ENCODE peak calls at places on chromosomes 6 and 20, in five cellular contexts. B is frontal cortex, D is breast epithelium, O is MV-4-11, E is amygdala. V is an unnamed sample.

GRCh38 chr6:125392682-125393081 is 90.9 kb upstream of the HDDC2 start:
- DNase-seq in B (no peak), D (no peak), O (peak), E (no peak), V (no peak)

GRCh38 chr6:168363302-168363701 is 43.7 kb upstream of the DACT2 start:
- DNase-seq in B (no peak), D (no peak), O (no peak), E (no peak), V (no peak)

GRCh38 chr20:19603390-19603753 is 154.7 kb upstream of the RIN2 start:
- DNase-seq in B (no peak), D (no peak), O (no peak), E (no peak), V (no peak)

GRCh38 chr20:60966031-60966430 is 286.0 kb upstream of the CDH4 start:
- DNase-seq in B (no peak), D (no peak), O (no peak), E (no peak), V (no peak)

GRCh38 chr6:43865947-43866346 is 95.9 kb downstream of the VEGFA start:
- DNase-seq in B (no peak), D (no peak), O (no peak), E (no peak), V (no peak)

GRCh38 chr6:54617730-54618129 is 228.8 kb upstream of the FAM83B start:
- DNase-seq in B (no peak), D (no peak), O (no peak), E (no peak), V (no peak)

GRCh38 chr6:24933868-24934401 is 1.8 kb downstream of the RIPOR2 start:
- DNase-seq in B (no peak), D (no peak), O (peak), E (no peak), V (peak)

GRCh38 chr6:88422831-88423230 is 256.7 kb upstream of the CNR1 start:
- DNase-seq in B (no peak), D (no peak), O (no peak), E (no peak), V (no peak)

GRCh38 chr20:13831476-13831875 is 46.6 kb downstream of the NDUFAF5 start:
- DNase-seq in B (no peak), D (no peak), O (no peak), E (no peak), V (no peak)

GRCh38 chr6:1400126-1400850 is 10.9 kb downstream of the FOXF2 start:
- DNase-seq in B (no peak), D (no peak), O (no peak), E (no peak), V (no peak)

GRCh38 chr6:154448448-154449096 is 61.9 kb downstream of the CNKSR3 start:
- DNase-seq in B (no peak), D (no peak), O (no peak), E (no peak), V (peak)

GRCh38 chr20:44151621-44152416 is 35.2 kb downstream of the JPH2 start:
- DNase-seq in B (no peak), D (peak), O (no peak), E (no peak), V (no peak)

GRCh38 chr6:32369678-32370077 is 2.0 kb downstream of the TSBP1 start:
- DNase-seq in B (no peak), D (no peak), O (peak), E (no peak), V (no peak)

GRCh38 chr20:53677447-53678314 is 84.0 kb upstream of the ZNF217 start:
- DNase-seq in B (no peak), D (no peak), O (peak), E (no peak), V (no peak)

GRCh38 chr6:130862370-130862769 is 35.2 kb downstream of the SMLR1 start:
- DNase-seq in B (no peak), D (no peak), O (no peak), E (no peak), V (no peak)

GRCh38 chr6:109456710-109457595 is 1.4 kb upstream of the MICAL1 start:
- DNase-seq in B (no peak), D (no peak), O (no peak), E (no peak), V (no peak)

GRCh38 chr20:24701027-24701426 is 231.6 kb downstream of the SYNDIG1 start:
- DNase-seq in B (no peak), D (no peak), O (no peak), E (no peak), V (no peak)

GRCh38 chr20:8718214-8718613 is 350.7 kb upstream of the PLCB4 start:
- DNase-seq in B (no peak), D (no peak), O (no peak), E (no peak), V (no peak)

GRCh38 chr6:118012944-118013343 is 105.9 kb downstream of the SLC35F1 start:
- DNase-seq in B (no peak), D (no peak), O (no peak), E (peak), V (no peak)

GRCh38 chr6:160455484-160456213 is 107.5 kb downstream of the SLC22A3 start:
- DNase-seq in B (peak), D (peak), O (peak), E (peak), V (peak)

GRCh38 chr20:61127311-61128044 is 124.6 kb upstream of the CDH4 start:
- DNase-seq in B (no peak), D (no peak), O (no peak), E (no peak), V (no peak)

GRCh38 chr6:22041797-22042489 is 254.9 kb downstream of the PRL start:
- DNase-seq in B (no peak), D (no peak), O (no peak), E (no peak), V (no peak)

GRCh38 chr6:52243282-52243893 is 912 bp downstream of the IL17F start:
- DNase-seq in B (no peak), D (no peak), O (no peak), E (no peak), V (peak)

GRCh38 chr6:150934380-150934779 is 68.9 kb downstream of the MTHFD1L start:
- DNase-seq in B (no peak), D (no peak), O (no peak), E (no peak), V (no peak)

GRCh38 chr6:120198033-120198432 is 848.5 kb upstream of the MAN1A1 start:
- DNase-seq in B (no peak), D (no peak), O (peak), E (no peak), V (no peak)

GRCh38 chr20:31494131-31494530 is 19.0 kb downstream of the REM1 start:
- DNase-seq in B (no peak), D (no peak), O (peak), E (no peak), V (no peak)

GRCh38 chr20:23257848-23258746 is 92.5 kb upstream of the NXT1 start:
- DNase-seq in B (no peak), D (no peak), O (peak), E (no peak), V (no peak)

GRCh38 chr6:164502838-164503237 is 806.6 kb downstream of the C6orf118 start:
- DNase-seq in B (no peak), D (no peak), O (no peak), E (no peak), V (no peak)

GRCh38 chr20:10611357-10611756 is 62.4 kb downstream of the JAG1 start:
- DNase-seq in B (no peak), D (no peak), O (peak), E (no peak), V (peak)